ENCODE peak calls at places on chromosomes 2 and 18, in four cellular contexts. X is K562, O is A549, B is IMR-90. I is an unnamed sample.

GRCh38 chr18:57439617-57439975 is 4.4 kb downstream of the ONECUT2 start:
- DNase-seq in X (no peak), O (no peak), B (no peak), I (no peak)

GRCh38 chr18:37289423-37289822 is 276.2 kb downstream of the CELF4 start:
- DNase-seq in X (no peak), O (no peak), B (no peak), I (no peak)

GRCh38 chr18:50659091-50660003 is 99.5 kb downstream of the MAPK4 start:
- DNase-seq in X (no peak), O (peak; percentile 16), B (peak; percentile 5), I (peak; percentile 28)

GRCh38 chr2:179341152-179341866 is 76.7 kb upstream of the SESTD1 start:
- DNase-seq in X (no peak), O (no peak), B (no peak), I (no peak)

GRCh38 chr2:36478332-36478738 is 119.6 kb downstream of the FEZ2 start:
- DNase-seq in X (no peak), O (peak; percentile 57), B (peak; percentile 96), I (no peak)

GRCh38 chr18:63890950-63891304 is 3.4 kb downstream of the SERPINB2 start:
- DNase-seq in X (no peak), O (peak; percentile 6), B (peak; percentile 18), I (peak; percentile 51)

GRCh38 chr18:78576967-78577366 is 402.7 kb upstream of the SALL3 start:
- DNase-seq in X (no peak), O (no peak), B (no peak), I (no peak)

GRCh38 chr2:136314240-136314639 is 196.3 kb upstream of the CXCR4 start:
- DNase-seq in X (no peak), O (no peak), B (no peak), I (no peak)

GRCh38 chr2:139201516-139201915 is 421.3 kb upstream of the NXPH2 start:
- DNase-seq in X (no peak), O (no peak), B (no peak), I (no peak)

GRCh38 chr18:46332956-46333355 is 228.8 kb downstream of the HAUS1 start:
- DNase-seq in X (no peak), O (no peak), B (no peak), I (no peak)

GRCh38 chr2:54859997-54860701 is 136.7 kb downstream of the EML6 start:
- DNase-seq in X (no peak), O (peak; percentile 45), B (peak; percentile 89), I (no peak)

GRCh38 chr2:16649353-16650286 is 16.0 kb downstream of the CYRIA start:
- DNase-seq in X (no peak), O (no peak), B (no peak), I (no peak)

GRCh38 chr2:122138561-122138960 is 383.1 kb downstream of the TSN start:
- DNase-seq in X (no peak), O (no peak), B (no peak), I (no peak)

GRCh38 chr2:88016948-88017779 is 817 bp upstream of the RNU2-63P start:
- DNase-seq in X (peak; percentile 14), O (peak; percentile 68), B (no peak), I (peak; percentile 75)

GRCh38 chr2:185628985-185629384 is 109.6 kb upstream of the FSIP2 start:
- DNase-seq in X (no peak), O (no peak), B (no peak), I (peak; percentile 43)

GRCh38 chr18:66872277-66872676 is 268.4 kb upstream of the CDH19 start:
- DNase-seq in X (no peak), O (no peak), B (no peak), I (no peak)

GRCh38 chr2:113978524-113979171 is 88.8 kb downstream of the ACTR3 start:
- DNase-seq in X (no peak), O (no peak), B (no peak), I (no peak)

GRCh38 chr2:121831841-121832240 is 76.4 kb downstream of the TSN start:
- DNase-seq in X (no peak), O (no peak), B (no peak), I (no peak)

GRCh38 chr18:25875574-25875973 is 214.8 kb downstream of the SS18 start:
- DNase-seq in X (no peak), O (no peak), B (no peak), I (no peak)

GRCh38 chr18:25873833-25874232 is 216.6 kb downstream of the SS18 start:
- DNase-seq in X (no peak), O (no peak), B (peak; percentile 23), I (no peak)

GRCh38 chr18:25880441-25880840 is 210.0 kb downstream of the SS18 start:
- DNase-seq in X (no peak), O (no peak), B (no peak), I (no peak)

DNA sequence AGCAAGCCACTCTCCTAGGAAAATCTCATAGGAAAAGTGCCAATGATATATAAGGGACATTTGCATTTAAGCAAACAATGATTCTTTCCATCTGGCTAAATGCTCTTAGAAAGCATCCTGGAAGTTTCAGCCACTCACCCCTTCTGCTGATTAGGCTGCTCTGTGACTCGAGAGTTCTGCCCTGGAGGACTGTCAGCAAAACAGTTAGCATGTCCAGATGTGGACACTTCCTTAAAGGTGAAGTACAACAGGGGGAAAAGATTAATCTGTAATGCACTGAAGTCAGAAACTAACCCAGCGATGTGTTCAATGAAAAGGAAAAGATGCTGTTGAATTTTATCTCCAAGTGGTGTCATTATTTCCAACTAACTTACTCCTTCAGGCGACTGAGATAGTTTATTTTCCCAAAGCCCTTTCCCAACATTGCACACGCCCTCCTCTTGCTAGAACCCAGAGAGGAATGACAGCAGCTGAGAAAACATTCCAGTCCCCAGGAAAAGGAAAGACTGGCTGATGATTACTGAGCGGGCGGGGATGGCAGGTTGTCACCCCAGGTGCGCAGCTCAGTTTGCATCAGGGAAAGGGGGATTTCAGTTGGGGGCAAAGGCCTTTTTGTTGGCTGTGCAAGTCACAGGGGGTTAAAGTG is 214.0 kb downstream of the SS18 start:
- DNase-seq in X (no peak), O (no peak), B (peak; percentile 4), I (no peak)
- TF ChIP-seq MAZ in X (no peak), O (no peak), B (no peak), I (no peak)

GRCh38 chr18:48475635-48476549 is 62.9 kb upstream of the CTIF start:
- DNase-seq in X (peak; percentile 53), O (peak; percentile 66), B (peak; percentile 82), I (peak; percentile 80)
- TF ChIP-seq MAZ in X (no peak), O (no peak), B (no peak), I (no peak)

DNA sequence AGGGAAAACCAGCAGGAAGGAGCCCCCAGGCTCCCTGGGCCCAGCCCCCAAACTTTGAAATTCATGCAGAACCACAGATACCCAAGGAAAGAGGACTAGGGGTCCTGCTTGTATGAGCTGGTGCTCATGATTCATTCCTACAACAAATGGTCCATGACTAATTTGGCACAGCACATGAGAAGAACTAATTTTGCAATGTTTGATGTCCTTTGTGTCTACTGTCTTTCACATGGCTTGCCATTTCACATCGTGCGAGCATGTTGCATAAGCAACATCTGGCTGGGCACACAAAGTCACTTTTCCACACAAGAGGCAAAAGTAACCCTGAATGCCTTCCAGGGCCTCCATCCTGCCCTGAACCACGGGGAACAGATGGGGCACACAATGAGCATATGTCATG is 149.6 kb upstream of the APCDD1 start:
- DNase-seq in X (no peak), O (no peak), B (peak; percentile 79), I (no peak)
- TF ChIP-seq MAZ in X (no peak), O (no peak), B (no peak), I (no peak)

GRCh38 chr2:233836359-233836758 is 18.0 kb downstream of the HJURP start:
- DNase-seq in X (no peak), O (no peak), B (no peak), I (no peak)

GRCh38 chr2:233838726-233839446 is 15.4 kb downstream of the HJURP start:
- DNase-seq in X (no peak), O (no peak), B (no peak), I (no peak)

GRCh38 chr2:233838251-233838650 is 16.1 kb downstream of the HJURP start:
- DNase-seq in X (no peak), O (no peak), B (no peak), I (no peak)

GRCh38 chr2:233839447-233839820 is 14.9 kb downstream of the HJURP start:
- DNase-seq in X (no peak), O (no peak), B (no peak), I (no peak)

GRCh38 chr2:233837694-233838229 is 16.6 kb downstream of the HJURP start:
- DNase-seq in X (no peak), O (no peak), B (no peak), I (no peak)
- TF ChIP-seq MAZ in X (no peak), O (no peak), B (no peak), I (no peak)

DNA sequence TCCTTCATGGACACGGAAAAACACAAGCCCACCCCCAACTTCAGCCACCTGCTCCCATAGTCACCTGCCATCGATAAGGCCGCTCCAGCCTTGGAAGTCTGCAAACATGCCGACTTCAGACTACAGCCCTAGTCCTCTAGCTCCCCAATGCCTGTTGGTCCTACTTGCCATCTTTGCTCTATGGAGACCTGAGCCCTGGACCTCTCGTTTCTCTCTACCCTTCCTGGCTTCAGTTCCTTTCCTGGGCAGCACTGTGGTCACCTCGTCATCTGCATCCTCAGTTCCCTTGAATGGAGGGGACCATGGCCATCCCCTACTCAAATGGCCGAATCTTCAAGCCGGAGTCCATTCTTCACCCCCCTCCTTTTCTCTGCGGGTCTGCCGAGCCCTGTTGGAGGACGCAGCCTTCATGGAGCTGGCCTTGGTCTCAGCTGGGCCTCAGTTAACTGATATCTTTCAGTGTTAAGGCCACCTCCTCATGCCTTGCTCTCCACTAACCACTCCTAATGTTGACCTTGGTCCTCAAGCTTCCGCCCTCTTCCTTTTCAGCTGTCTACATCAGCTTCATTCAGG is 47.7 kb upstream of the GBX2 start:
- DNase-seq in X (no peak), O (no peak), B (no peak), I (no peak)
- TF ChIP-seq MAZ in X (no peak), O (no peak), B (no peak), I (no peak)

GRCh38 chr2:3598197-3598910 is 3.4 kb downstream of the COLEC11 start:
- DNase-seq in X (no peak), O (no peak), B (no peak), I (no peak)
- TF ChIP-seq MAZ in X (no peak), O (no peak), B (no peak), I (no peak)

DNA sequence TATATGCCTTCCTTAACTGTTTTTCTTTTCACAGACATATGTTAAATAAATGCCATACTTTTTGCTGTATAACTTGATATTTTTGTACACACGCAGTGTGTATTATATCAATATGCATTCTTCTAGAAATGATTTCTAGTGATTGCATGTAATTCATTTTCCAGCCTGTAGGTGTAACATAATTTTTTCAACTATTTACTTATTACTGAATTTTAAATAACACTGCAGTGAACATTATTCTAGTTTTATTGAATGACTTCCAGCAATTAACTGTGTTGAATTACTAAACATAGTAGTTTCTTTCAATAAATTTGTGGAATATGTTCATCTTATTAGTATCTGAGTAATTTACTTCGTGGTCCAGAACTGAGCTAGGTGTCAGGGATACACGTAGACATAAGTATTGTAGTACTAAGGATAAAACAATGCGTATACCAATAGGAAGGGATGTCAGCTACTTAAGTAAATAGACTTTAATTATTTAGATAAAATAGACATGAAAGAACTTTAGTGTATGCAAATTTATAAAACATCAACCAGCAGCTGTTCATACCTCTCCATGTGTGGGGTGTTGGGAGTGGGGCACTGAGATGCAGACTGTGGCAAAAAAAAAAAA is 28.0 kb downstream of the TANC1 start:
- DNase-seq in X (no peak), O (no peak), B (no peak), I (no peak)
- TF ChIP-seq MAZ in X (no peak), O (no peak), B (no peak), I (no peak)

GRCh38 chr18:48333563-48333962 is 75.6 kb downstream of the ZBTB7C start:
- DNase-seq in X (no peak), O (no peak), B (no peak), I (no peak)
- TF ChIP-seq MAZ in X (no peak), O (no peak), B (no peak), I (no peak)

I was measured in HepG2.